ENCODE peak calls at places on chromosomes 12 and 14, in ten cellular contexts. R, A, E, J, L, Z, M, V, Y and T are unnamed samples.

GRCh38 chr14:35352274-35353233 is 52.0 kb downstream of the NFKBIA start:
- DNase-seq in R (no peak), A (no peak), E (no peak), J (no peak), L (no peak), Z (no peak), M (no peak), V (no peak), Y (no peak), T (no peak)

GRCh38 chr12:116048886-116049285 is 228.6 kb downstream of the MED13L start:
- DNase-seq in R (no peak), A (no peak), E (no peak), J (no peak), L (no peak), Z (no peak), M (no peak), V (no peak), Y (no peak), T (no peak)

GRCh38 chr14:74567646-74568379 is 44.2 kb downstream of the LTBP2 start:
- DNase-seq in R (no peak), A (no peak), E (no peak), J (peak; percentile 69), L (no peak), Z (no peak), M (no peak), V (no peak), Y (no peak), T (no peak)

GRCh38 chr12:24425601-24425970 is 476.1 kb upstream of the SOX5 start:
- DNase-seq in R (no peak), A (peak; percentile 72), E (no peak), J (no peak), L (peak; percentile 86), Z (no peak), M (peak; percentile 48), V (peak; percentile 74), Y (no peak), T (no peak)

GRCh38 chr12:126926023-126926600 is 1340.9 kb upstream of the TMEM132C start:
- DNase-seq in R (no peak), A (no peak), E (no peak), J (no peak), L (no peak), Z (no peak), M (no peak), V (no peak), Y (no peak), T (peak; percentile 49)

GRCh38 chr14:54533100-54533499 is 23.4 kb downstream of the CGRRF1 start:
- DNase-seq in R (no peak), A (no peak), E (no peak), J (no peak), L (no peak), Z (no peak), M (no peak), V (no peak), Y (no peak), T (no peak)

GRCh38 chr14:70857499-70857895 is 48.2 kb upstream of the MAP3K9 start:
- DNase-seq in R (peak; percentile 27), A (peak; percentile 34), E (no peak), J (no peak), L (peak; percentile 16), Z (no peak), M (peak; percentile 22), V (peak; percentile 30), Y (no peak), T (no peak)

GRCh38 chr12:120998435-120998834 is 17.9 kb downstream of the C12orf43 start:
- DNase-seq in R (no peak), A (no peak), E (no peak), J (no peak), L (peak; percentile 22), Z (no peak), M (no peak), V (no peak), Y (no peak), T (no peak)

DNA sequence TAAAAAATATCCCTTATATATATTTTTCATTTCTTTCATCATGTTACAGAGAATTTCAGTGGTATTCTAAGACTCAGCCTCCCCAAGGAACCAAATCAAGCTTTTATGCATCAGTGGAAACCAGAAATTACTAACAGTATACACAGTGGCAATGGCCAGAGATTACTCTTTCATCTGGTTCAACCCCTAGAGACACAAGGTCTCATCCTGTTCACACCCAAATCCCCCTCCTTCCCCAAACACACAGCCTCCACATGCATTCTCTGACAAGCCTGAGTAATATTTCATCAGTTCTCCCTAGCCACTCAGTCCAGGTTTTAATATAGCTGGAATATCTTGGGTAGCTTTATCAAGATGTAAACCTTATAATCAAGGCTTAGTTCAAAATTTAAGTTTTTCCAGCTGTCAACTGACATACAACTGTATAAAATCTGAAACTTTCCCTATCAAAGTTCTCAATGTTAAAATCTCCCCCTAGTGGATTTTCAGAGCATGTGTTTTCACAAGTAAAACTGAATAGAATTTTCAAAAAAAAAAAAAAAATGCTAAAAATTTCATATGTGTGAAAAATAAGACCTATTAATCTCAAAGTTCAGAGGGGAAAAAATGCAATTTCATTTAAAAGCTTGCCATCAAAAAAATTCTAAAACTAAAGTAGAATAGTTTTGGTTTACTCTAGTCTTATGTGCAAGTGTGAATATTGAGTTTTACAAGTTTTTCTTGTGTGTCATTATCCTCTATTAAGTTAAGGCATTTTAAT is 10.5 kb upstream of the SSTR1 start:
- DNase-seq in R (no peak), A (peak; percentile 33), E (no peak), J (no peak), L (peak; percentile 38), Z (no peak), M (no peak), V (no peak), Y (no peak), T (no peak)
- H3K4me3 ChIP-seq in R (no peak overlapping the region), A (no peak overlapping the region), E (no peak overlapping the region), J (no peak overlapping the region), L (no peak overlapping the region), Z (no peak overlapping the region), M (no peak overlapping the region), V (no peak overlapping the region), Y (no peak overlapping the region), T (no peak overlapping the region)

GRCh38 chr12:63154560-63154959 is 3.6 kb upstream of the AVPR1A start:
- DNase-seq in R (no peak), A (no peak), E (no peak), J (no peak), L (no peak), Z (no peak), M (no peak), V (no peak), Y (no peak), T (no peak)

GRCh38 chr12:63151061-63151897 is at the start of gene AVPR1A:
- DNase-seq in R (no peak), A (no peak), E (no peak), J (no peak), L (no peak), Z (peak; percentile 47), M (no peak), V (peak; percentile 3), Y (no peak), T (no peak)

GRCh38 chr12:63149884-63150254 is 1.1 kb downstream of the AVPR1A start:
- DNase-seq in R (no peak), A (no peak), E (peak; percentile 34), J (no peak), L (no peak), Z (no peak), M (no peak), V (no peak), Y (no peak), T (no peak)

GRCh38 chr12:63151898-63152700 is 1.1 kb upstream of the AVPR1A start:
- DNase-seq in R (peak; percentile 44), A (peak; percentile 47), E (no peak), J (no peak), L (peak; percentile 24), Z (peak; percentile 48), M (peak; percentile 44), V (peak; percentile 31), Y (no peak), T (peak; percentile 39)

DNA sequence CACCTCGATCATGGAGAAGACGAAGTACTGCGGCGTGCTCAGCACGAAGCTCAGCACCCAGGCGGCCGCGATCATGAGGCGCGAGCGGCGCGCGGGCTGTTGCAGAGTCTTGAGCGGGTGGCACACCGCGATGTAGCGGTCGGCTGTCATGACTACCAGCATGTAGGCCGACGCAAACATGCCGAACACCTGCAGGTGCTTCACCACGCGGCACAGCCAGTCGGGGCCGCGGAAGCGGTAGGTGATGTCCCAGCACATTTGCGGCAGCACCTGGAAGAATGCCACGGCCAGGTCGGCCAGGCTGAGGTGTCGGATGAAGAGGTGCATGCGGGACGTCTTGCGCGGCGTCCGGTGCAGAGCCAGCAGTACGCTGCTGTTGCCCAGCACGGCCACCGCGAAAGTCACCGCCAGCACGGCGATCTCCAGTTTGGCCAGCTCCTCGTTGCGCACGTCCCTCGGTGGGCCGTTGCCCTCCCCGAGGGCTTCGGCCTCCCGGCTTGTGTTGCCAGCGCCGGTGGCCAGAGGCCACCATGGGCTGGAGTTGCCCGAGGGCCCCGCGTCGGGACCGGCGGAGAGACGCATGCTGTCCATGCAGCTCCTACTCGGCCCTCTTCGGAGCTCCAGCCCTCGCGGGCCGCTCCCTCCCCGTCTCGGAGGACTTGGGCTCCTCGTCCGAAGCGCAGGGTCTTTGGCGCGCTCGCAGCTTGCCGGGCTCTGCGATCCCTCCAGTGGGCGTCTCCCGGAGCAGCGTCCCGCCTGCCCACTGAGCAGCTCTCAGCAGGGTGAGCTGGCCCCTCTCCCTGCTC is 543 bp downstream of the AVPR1A start:
- DNase-seq in R (no peak), A (no peak), E (peak; percentile 49), J (peak; percentile 41), L (no peak), Z (peak; percentile 78), M (no peak), V (peak; percentile 5), Y (no peak), T (peak; percentile 14)
- H3K4me3 ChIP-seq in R (no peak overlapping the region), A (peak overlapping the region; percentile 2), E (no peak overlapping the region), J (no peak overlapping the region), L (no peak overlapping the region), Z (peak overlapping the region; percentile 33), M (peak overlapping the region; percentile 42), V (peak overlapping the region; percentile 75), Y (no peak overlapping the region), T (no peak overlapping the region)

DNA sequence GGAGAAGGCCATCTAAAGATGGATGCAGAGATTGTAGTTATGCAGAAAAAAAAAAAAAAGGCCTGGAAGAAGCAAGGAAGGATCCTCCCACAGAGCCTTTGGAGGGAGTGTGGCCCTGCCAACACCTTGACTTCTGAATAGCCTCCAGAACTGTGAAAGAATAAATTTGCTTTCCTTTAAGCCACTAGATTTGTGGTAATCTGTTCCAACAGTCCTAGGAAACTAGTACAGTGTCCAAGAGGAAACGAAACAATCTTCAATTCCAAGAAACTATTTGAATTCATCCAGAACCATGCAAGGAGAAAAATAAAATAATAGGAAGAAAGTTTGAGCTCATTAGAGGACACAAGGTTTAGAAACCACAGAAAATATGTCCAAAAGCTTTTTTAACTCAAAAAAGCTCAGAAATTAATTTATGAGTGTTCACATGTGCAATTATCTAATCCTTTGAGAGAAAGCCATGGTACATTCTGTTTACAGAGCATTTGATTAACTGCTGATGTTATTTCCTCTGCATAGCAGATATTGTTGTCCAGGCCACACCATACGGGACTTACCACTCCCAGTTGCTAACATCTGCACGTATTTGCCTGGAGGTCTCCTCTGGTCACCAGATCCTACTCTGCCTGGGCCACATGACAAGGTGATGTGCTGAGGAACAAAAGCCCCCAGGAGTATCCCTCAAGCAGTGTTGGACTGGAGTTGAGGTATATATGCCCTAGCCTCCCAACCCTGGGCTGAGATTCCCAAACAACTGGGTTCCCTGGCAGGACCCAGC is 30.0 kb upstream of the STAB2 start:
- DNase-seq in R (no peak), A (peak; percentile 72), E (no peak), J (no peak), L (no peak), Z (no peak), M (no peak), V (no peak), Y (no peak), T (no peak)
- H3K4me3 ChIP-seq in R (no peak overlapping the region), A (no peak overlapping the region), E (no peak overlapping the region), J (no peak overlapping the region), L (no peak overlapping the region), Z (no peak overlapping the region), M (no peak overlapping the region), V (no peak overlapping the region), Y (no peak overlapping the region), T (no peak overlapping the region)

GRCh38 chr14:93967637-93968250 is 8.6 kb downstream of the ASB2 start:
- DNase-seq in R (no peak), A (no peak), E (no peak), J (no peak), L (no peak), Z (no peak), M (no peak), V (no peak), Y (no peak), T (no peak)
- H3K4me3 ChIP-seq in R (no peak overlapping the region), A (no peak overlapping the region), E (no peak overlapping the region), J (no peak overlapping the region), L (no peak overlapping the region), Z (no peak overlapping the region), M (no peak overlapping the region), V (no peak overlapping the region), Y (no peak overlapping the region), T (no peak overlapping the region)